ENCODE peak calls at places on chromosomes 4 and X, in four cellular contexts. B is A549, Z is coronary artery, T is astrocyte. W is an unnamed sample.

GRCh38 chr4:146340798-146341197 is 126.5 kb downstream of the REELD1 start:
- DNase-seq in B (no peak), Z (no peak), T (peak), W (no peak)

GRCh38 chrX:105822138-105823091 is at the start of gene NRK:
- DNase-seq in B (no peak), Z (no peak), T (peak), W (peak)

GRCh38 chr4:147117400-147117799 is 171.7 kb upstream of the TTC29 start:
- DNase-seq in B (no peak), Z (no peak), T (peak), W (no peak)

GRCh38 chr4:156746111-156746510 is 225.5 kb downstream of the PDGFC start:
- DNase-seq in B (no peak), Z (no peak), T (no peak), W (no peak)

GRCh38 chrX:146173742-146174141 is 356.1 kb downstream of the SLITRK2 start:
- DNase-seq in B (no peak), Z (no peak), T (no peak), W (no peak)

GRCh38 chrX:97310373-97310772 is 426.7 kb downstream of the RPA4 start:
- DNase-seq in B (peak), Z (no peak), T (peak), W (no peak)

GRCh38 chr4:76663794-76664193 is 228.8 kb downstream of the SHROOM3 start:
- DNase-seq in B (no peak), Z (no peak), T (peak), W (no peak)

GRCh38 chrX:42531431-42531830 is 246.5 kb downstream of the PPP1R2C start:
- DNase-seq in B (no peak), Z (no peak), T (no peak), W (no peak)

GRCh38 chr4:142379277-142380051 is 466.6 kb downstream of the INPP4B start:
- DNase-seq in B (peak), Z (no peak), T (peak), W (peak)

GRCh38 chr4:113617195-113617594 is 144.3 kb downstream of the CAMK2D start:
- DNase-seq in B (no peak), Z (no peak), T (no peak), W (no peak)

GRCh38 chr4:113614414-113614813 is 147.1 kb downstream of the CAMK2D start:
- DNase-seq in B (no peak), Z (no peak), T (no peak), W (no peak)

GRCh38 chr4:113616443-113616842 is 145.1 kb downstream of the CAMK2D start:
- DNase-seq in B (no peak), Z (no peak), T (no peak), W (no peak)

GRCh38 chr4:113610542-113610941 is 151.0 kb downstream of the CAMK2D start:
- DNase-seq in B (no peak), Z (no peak), T (no peak), W (no peak)

GRCh38 chr4:113613503-113613902 is 148.0 kb downstream of the CAMK2D start:
- DNase-seq in B (no peak), Z (no peak), T (no peak), W (no peak)
- H3K27ac ChIP-seq in B (no peak), Z (no peak), T (no peak), W (no peak)

DNA sequence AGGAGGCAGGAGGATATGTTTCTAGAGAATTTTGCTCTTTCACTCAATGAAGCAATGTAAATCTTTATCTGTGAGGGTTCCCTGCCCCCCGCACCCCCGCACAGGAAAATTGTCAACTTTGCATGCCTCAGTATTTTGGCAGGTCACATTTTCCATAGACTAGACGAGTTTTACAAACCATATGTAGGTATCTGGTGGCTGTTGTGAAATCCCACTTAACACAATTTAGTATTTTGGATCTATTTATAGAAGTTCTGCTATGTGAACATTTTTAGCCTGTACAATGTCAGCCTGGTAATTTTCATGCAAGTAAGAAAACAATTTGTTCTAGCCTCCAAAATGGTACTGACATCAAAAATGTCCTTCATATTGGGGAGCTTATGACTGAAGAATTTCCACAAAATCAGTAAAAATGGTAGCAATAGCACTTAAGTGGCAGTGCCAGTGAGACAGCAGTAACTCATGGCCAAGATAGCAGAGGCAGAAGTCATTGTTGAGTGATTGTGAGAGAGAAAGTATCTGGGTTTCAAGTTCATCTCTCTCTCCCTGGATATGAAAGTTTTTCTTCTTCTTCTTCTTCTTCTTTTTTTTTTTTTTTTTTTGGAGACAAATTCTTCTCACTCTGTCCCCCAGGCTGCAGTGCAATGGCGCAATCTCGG is 12.4 kb upstream of the FRYL start:
- DNase-seq in B (no peak), Z (no peak), T (no peak), W (no peak)
- H3K27ac ChIP-seq in B (no peak), Z (peak), T (no peak), W (no peak)

GRCh38 chr4:53905935-53906377 is 158.4 kb downstream of the CHIC2 start:
- DNase-seq in B (peak), Z (no peak), T (peak), W (peak)
- H3K27ac ChIP-seq in B (peak), Z (peak), T (no peak), W (no peak)

DNA sequence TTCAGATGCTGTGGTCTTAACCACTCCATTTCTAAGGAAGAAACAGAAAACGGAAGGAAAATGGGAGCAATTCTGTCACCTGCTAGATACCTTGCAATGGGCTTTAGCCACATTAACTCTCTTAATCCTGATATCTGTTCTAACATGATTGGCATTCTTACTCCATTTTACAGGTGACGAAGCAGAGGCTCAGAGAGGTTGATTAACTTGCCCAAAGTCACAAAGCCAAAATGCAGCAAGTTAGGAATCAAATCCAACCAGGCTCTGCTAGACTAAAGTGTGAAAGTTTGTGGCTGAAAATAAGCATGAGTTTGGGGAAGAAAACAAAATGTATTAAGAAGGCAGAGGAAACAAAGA is 196.9 kb downstream of the MAML3 start:
- DNase-seq in B (no peak), Z (no peak), T (no peak), W (no peak)
- H3K27ac ChIP-seq in B (no peak), Z (peak), T (no peak), W (no peak)

DNA sequence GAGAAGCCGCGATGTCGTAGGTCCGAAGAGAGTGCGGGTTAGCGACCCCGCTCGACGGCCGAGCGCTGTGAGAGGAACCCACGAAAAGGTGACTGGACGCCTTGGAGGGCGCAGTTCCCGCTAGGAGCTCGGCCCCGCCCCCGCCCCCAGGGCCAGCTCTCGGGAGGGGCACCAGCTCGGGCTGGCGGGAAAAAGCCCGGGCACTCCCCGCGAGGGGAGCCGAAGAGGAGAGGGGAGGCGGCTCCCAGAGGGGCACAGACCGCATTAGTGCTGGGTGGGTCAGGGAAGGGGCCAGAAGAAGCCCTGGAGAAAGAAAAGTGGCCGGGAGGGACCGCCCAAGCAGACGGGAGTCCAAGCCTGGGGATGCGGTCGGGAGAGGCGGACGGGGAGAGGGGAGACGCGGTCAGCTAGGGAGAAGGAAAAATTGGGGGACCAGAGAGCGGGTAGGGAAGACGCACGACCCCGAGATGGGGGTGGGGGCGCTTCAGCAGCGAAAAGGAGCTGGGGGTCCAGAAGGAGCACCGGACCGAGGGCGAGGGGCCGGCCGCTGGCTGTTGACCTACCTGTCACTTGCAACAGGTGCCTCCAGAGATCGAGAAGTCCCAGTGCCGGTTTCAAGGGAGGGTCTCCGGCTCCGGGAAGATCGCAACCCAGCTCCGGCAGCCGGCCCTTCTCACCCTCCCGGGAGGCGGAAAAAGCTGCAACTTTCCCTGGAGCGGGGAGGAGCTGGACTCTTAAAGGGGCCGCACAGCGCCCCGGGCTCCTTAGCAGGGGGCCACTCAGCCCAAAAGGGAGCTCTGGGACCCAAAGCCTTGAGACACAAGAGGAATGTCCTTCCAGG is at the start of gene SYTL4:
- DNase-seq in B (no peak), Z (no peak), T (no peak), W (no peak)
- H3K27ac ChIP-seq in B (peak), Z (peak), T (no peak), W (no peak)

GRCh38 chr4:74118600-74119351 is 19.8 kb upstream of the CXCL2 start:
- DNase-seq in B (no peak), Z (no peak), T (no peak), W (no peak)

GRCh38 chr4:74123065-74123728 is 24.2 kb upstream of the CXCL2 start:
- DNase-seq in B (peak), Z (no peak), T (no peak), W (peak)

GRCh38 chr4:74120086-74120485 is 21.1 kb upstream of the CXCL2 start:
- DNase-seq in B (no peak), Z (no peak), T (no peak), W (no peak)

GRCh38 chr4:74125072-74125471 is 26.1 kb upstream of the CXCL2 start:
- DNase-seq in B (no peak), Z (no peak), T (no peak), W (no peak)

DNA sequence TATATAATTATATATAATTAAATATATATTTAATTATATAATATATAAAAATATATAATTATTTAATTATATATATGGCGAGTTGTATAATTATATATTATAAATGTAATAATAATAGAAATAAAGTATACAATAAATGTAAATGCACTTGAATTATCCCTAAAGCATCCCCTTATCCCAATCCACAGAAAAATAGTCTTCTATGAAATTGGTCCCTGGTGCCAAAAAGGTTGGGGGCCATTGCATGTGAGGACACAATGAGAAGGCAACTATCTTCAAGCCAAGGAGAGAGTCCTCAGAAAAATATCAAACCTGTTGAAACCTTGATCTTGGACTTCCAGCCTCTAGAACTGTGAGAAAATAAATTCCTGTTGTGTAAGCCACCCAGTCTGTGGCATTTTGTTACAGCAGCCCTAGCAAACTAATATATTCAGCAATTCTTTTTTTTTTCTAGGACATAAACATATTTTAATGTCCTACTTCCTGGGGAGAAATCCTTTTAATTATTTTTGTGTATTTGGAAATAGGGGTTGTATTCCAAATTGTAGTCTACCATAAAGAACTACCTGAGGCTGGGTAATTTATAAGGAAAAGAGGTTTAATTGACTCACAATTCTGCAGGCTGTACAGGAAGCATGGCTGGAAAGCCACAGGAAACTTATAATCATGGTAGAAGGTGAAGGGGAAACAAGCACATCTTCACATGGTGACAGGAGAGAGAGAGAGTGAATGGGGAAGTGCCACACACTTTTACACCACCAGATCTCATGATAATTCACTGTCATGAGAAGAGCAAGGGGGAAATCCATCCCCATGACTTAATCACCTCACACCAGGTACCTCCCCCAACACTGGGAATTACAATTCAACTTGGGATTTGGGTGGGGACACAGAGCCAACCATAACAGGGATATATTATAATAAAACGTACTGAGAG is 22.9 kb upstream of the CXCL2 start:
- DNase-seq in B (no peak), Z (no peak), T (no peak), W (no peak)
- H3K27ac ChIP-seq in B (peak), Z (no peak), T (no peak), W (no peak)

GRCh38 chr4:66373268-66373667 is 703.0 kb upstream of the EPHA5 start:
- DNase-seq in B (no peak), Z (no peak), T (no peak), W (no peak)

GRCh38 chr4:66372706-66373105 is 702.4 kb upstream of the EPHA5 start:
- DNase-seq in B (no peak), Z (no peak), T (no peak), W (no peak)

GRCh38 chr4:66376396-66376795 is 706.1 kb upstream of the EPHA5 start:
- DNase-seq in B (no peak), Z (no peak), T (no peak), W (no peak)

DNA sequence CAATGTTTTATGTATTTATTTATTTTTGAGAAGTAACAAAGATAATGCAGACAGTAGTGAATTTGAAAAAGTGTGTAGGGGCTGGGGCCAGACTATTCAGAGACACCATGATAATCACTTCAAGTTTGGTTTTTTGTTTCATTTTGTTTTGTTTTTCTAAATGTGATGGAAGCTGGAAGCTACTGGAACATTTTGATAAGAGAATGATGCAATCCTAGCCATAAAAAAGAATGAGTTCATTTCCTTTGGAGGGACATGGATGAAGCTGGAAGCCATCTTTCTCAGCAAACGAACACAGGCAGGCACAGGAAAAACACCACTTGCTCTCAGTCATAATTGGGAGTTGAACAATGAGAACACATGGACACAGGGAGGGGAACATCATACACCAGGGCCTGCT is 706.6 kb upstream of the EPHA5 start:
- DNase-seq in B (no peak), Z (no peak), T (no peak), W (peak)
- H3K27ac ChIP-seq in B (no peak), Z (no peak), T (no peak), W (no peak)

GRCh38 chr4:71473541-71474240 is 134.9 kb downstream of the SLC4A4 start:
- DNase-seq in B (no peak), Z (no peak), T (no peak), W (no peak)
- H3K27ac ChIP-seq in B (no peak), Z (no peak), T (peak), W (peak)

DNA sequence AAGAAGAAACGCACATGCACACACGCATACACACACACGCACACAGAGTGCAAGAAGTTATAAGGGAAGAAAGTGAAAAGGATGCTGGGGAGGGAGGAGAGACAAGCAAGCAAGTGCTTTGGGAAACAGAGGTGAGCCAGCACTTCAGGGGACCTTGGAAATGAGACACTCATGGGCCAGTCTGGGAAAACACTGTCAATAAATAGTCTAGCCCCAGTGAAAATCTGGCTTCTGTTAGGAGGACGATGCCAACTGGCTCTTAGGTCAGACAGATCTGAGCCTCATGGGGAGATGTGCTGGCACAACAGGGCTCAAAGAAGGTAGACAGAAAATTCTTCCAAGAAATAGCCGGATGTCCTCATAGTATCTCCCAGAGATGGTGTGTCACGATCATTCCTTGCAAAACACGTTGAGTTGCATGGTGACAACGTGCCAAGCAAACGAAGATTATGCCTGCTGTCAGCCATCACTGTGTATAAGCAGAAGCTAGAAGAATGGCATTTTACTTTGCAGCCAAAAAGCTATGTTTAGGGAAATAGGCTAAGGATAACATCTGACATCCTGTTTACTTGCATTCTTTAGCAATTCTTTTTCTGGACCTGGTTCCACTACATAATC is 557 bp upstream of the ARHGEF6 start:
- DNase-seq in B (no peak), Z (no peak), T (no peak), W (peak)
- H3K27ac ChIP-seq in B (no peak), Z (peak), T (no peak), W (no peak)

DNA sequence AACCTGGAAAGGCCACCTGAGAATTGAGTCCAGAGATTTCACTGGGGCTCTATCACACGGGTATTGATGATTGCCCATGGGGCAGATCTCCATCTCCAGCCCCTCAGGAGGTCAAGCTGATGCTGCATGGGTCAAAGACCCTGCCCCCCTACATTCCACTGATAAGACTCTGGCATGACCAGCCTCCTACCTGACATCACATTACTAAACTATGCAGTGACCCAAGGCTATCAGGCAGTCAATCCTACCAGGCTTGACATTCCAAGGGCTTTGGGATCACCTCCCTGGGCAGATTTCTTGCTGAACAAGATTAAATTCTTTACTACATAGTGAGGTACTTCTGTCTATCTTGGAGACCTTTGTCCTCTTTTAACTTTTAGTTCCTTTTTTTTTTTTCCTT is 192.7 kb upstream of the STS start:
- DNase-seq in B (no peak), Z (no peak), T (no peak), W (no peak)
- H3K27ac ChIP-seq in B (no peak), Z (no peak), T (no peak), W (no peak)

W was measured in brain microvascular endothelial cell.